ENCODE peak calls at places on chromosomes 12 and 14, in five cellular contexts. One of them, this sample, is unnamed.

GRCh38 chr12:113416091-113416754 is 6.0 kb upstream of the SDSL start:
- DNase-seq in psoas muscle: no peak
- DNase-seq in tibial artery: no peak
- DNase-seq in HFFc6: no peak
- DNase-seq in Peyer's patch: no peak
- DNase-seq in this sample: peak; percentile 35

GRCh38 chr14:20698018-20698329 is 9.4 kb downstream of the ANG start:
- DNase-seq in Peyer's patch: no peak
- DNase-seq in tibial artery: no peak
- DNase-seq in HFFc6: no peak
- DNase-seq in psoas muscle: no peak
- DNase-seq in this sample: no peak

GRCh38 chr14:69263364-69263763 is 3.4 kb downstream of the GALNT16 start:
- DNase-seq in Peyer's patch: no peak
- DNase-seq in tibial artery: peak; percentile 95
- DNase-seq in HFFc6: peak; percentile 83
- DNase-seq in psoas muscle: peak; percentile 87
- DNase-seq in this sample: peak; percentile 66

GRCh38 chr14:81402123-81402495 is 2.0 kb upstream of the STON2 start:
- DNase-seq in psoas muscle: no peak
- DNase-seq in tibial artery: no peak
- DNase-seq in Peyer's patch: no peak
- DNase-seq in HFFc6: peak; percentile 2
- DNase-seq in this sample: peak; percentile 23

GRCh38 chr14:65403231-65403630 is 9.3 kb upstream of the FUT8 start:
- DNase-seq in psoas muscle: no peak
- DNase-seq in tibial artery: no peak
- DNase-seq in HFFc6: peak; percentile 67
- DNase-seq in Peyer's patch: no peak
- DNase-seq in this sample: peak; percentile 18

GRCh38 chr12:93785262-93786010 is 108.3 kb downstream of the CRADD start:
- DNase-seq in HFFc6: peak; percentile 91
- DNase-seq in psoas muscle: peak; percentile 50
- DNase-seq in tibial artery: peak; percentile 76
- DNase-seq in Peyer's patch: no peak
- DNase-seq in this sample: peak; percentile 94

GRCh38 chr12:3171195-3171591 is 94.0 kb downstream of the TSPAN9 start:
- DNase-seq in Peyer's patch: no peak
- DNase-seq in tibial artery: no peak
- DNase-seq in HFFc6: peak; percentile 18
- DNase-seq in psoas muscle: no peak
- DNase-seq in this sample: no peak

GRCh38 chr14:73729556-73730265 is 15.5 kb upstream of the PNMA1 start:
- DNase-seq in tibial artery: peak; percentile 66
- DNase-seq in HFFc6: no peak
- DNase-seq in psoas muscle: no peak
- DNase-seq in Peyer's patch: peak; percentile 15
- DNase-seq in this sample: no peak

GRCh38 chr12:79373896-79374499 is 316.8 kb downstream of the PAWR start:
- DNase-seq in HFFc6: no peak
- DNase-seq in Peyer's patch: no peak
- DNase-seq in psoas muscle: no peak
- DNase-seq in tibial artery: no peak
- DNase-seq in this sample: peak; percentile 49

GRCh38 chr12:6921996-6922935 is 5.5 kb upstream of the ATN1 start:
- DNase-seq in psoas muscle: no peak
- DNase-seq in HFFc6: no peak
- DNase-seq in Peyer's patch: no peak
- DNase-seq in tibial artery: peak; percentile 62
- DNase-seq in this sample: no peak

GRCh38 chr14:21723431-21724045 is 49.9 kb upstream of the OR4E1 start:
- DNase-seq in Peyer's patch: no peak
- DNase-seq in psoas muscle: no peak
- DNase-seq in HFFc6: no peak
- DNase-seq in tibial artery: no peak
- DNase-seq in this sample: peak; percentile 56

GRCh38 chr14:100825691-100826331 is at the start of gene MEG3:
- DNase-seq in psoas muscle: peak; percentile 75
- DNase-seq in tibial artery: no peak
- DNase-seq in Peyer's patch: no peak
- DNase-seq in HFFc6: peak; percentile 80
- DNase-seq in this sample: no peak

GRCh38 chr14:100828448-100828834 is 2.5 kb downstream of the MEG3 start:
- DNase-seq in psoas muscle: no peak
- DNase-seq in tibial artery: no peak
- DNase-seq in Peyer's patch: no peak
- DNase-seq in HFFc6: peak; percentile 63
- DNase-seq in this sample: no peak

GRCh38 chr14:100826371-100827139 is 637 bp downstream of the MEG3 start:
- DNase-seq in tibial artery: no peak
- DNase-seq in Peyer's patch: no peak
- DNase-seq in HFFc6: no peak
- DNase-seq in psoas muscle: no peak
- DNase-seq in this sample: no peak

GRCh38 chr14:100827751-100828447 is 2.0 kb downstream of the MEG3 start:
- DNase-seq in HFFc6: peak; percentile 78
- DNase-seq in tibial artery: no peak
- DNase-seq in Peyer's patch: no peak
- DNase-seq in psoas muscle: no peak
- DNase-seq in this sample: peak; percentile 32

GRCh38 chr14:100827140-100827517 is 1.2 kb downstream of the MEG3 start:
- DNase-seq in Peyer's patch: no peak
- DNase-seq in HFFc6: no peak
- DNase-seq in psoas muscle: no peak
- DNase-seq in tibial artery: no peak
- DNase-seq in this sample: no peak
- TF ChIP-seq CTCF in Peyer's patch: peak; percentile 9
- TF ChIP-seq CTCF in HFFc6: peak; percentile 81
- TF ChIP-seq CTCF in psoas muscle: no peak
- TF ChIP-seq CTCF in tibial artery: peak; percentile 30
- TF ChIP-seq CTCF in this sample: peak; percentile 17

DNA sequence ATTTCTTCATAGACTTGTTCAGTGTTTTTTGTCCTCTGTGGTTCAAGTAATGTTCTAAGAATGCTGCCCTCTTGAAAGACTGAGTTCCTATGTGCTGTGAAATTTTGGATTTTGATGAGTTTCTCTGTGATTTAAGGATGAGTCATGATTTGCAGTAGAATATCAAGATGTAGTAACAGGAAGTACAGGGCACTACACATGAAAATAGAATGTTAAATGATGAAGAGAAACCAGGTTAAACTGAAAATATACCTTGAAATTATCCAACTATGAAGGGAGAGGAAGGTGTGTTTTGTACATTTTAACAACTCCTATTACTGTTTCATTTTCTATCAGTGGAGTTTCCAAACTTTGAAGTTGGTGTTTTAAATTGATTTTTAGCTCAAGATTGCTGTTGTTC is 4.8 kb downstream of the ELK3 start:
- DNase-seq in Peyer's patch: no peak
- DNase-seq in psoas muscle: no peak
- DNase-seq in tibial artery: no peak
- DNase-seq in HFFc6: peak; percentile 95
- DNase-seq in this sample: peak; percentile 82
- TF ChIP-seq CTCF in Peyer's patch: no peak
- TF ChIP-seq CTCF in psoas muscle: no peak
- TF ChIP-seq CTCF in tibial artery: no peak
- TF ChIP-seq CTCF in HFFc6: no peak
- TF ChIP-seq CTCF in this sample: no peak

GRCh38 chr12:130862161-130862560 is 9.7 kb upstream of the RAN start:
- DNase-seq in tibial artery: no peak
- DNase-seq in psoas muscle: no peak
- DNase-seq in HFFc6: no peak
- DNase-seq in Peyer's patch: no peak
- DNase-seq in this sample: no peak

GRCh38 chr12:130859128-130859527 is 12.7 kb upstream of the RAN start:
- DNase-seq in HFFc6: no peak
- DNase-seq in tibial artery: no peak
- DNase-seq in psoas muscle: no peak
- DNase-seq in Peyer's patch: no peak
- DNase-seq in this sample: no peak

GRCh38 chr12:130860311-130860710 is 11.6 kb upstream of the RAN start:
- DNase-seq in tibial artery: no peak
- DNase-seq in HFFc6: no peak
- DNase-seq in Peyer's patch: no peak
- DNase-seq in psoas muscle: no peak
- DNase-seq in this sample: no peak

GRCh38 chr12:130868412-130868811 is 3.5 kb upstream of the RAN start:
- DNase-seq in Peyer's patch: no peak
- DNase-seq in psoas muscle: no peak
- DNase-seq in HFFc6: no peak
- DNase-seq in tibial artery: no peak
- DNase-seq in this sample: no peak

DNA sequence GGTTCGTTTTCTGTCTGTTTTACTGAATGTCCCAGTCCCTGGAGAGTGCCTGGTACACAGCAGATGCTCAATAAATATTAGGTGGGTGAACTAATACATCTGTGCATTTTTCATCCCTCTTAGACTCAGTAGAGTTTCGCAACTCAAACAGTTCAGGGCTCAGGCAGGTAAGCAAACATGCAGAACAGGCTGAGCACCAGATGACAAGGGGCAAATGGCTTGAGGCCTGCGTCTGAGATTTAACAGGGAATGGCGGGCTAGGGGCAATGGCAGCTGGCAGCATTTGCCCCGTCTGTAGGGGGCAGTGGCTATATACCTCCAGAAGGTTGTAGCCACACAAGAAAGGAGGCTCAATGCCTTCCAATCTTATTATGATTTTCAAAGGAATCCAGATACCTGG is 8.6 kb upstream of the RAN start:
- DNase-seq in Peyer's patch: no peak
- DNase-seq in tibial artery: no peak
- DNase-seq in psoas muscle: no peak
- DNase-seq in HFFc6: no peak
- DNase-seq in this sample: no peak
- TF ChIP-seq CTCF in Peyer's patch: no peak
- TF ChIP-seq CTCF in tibial artery: no peak
- TF ChIP-seq CTCF in psoas muscle: no peak
- TF ChIP-seq CTCF in HFFc6: peak; percentile 12
- TF ChIP-seq CTCF in this sample: no peak

DNA sequence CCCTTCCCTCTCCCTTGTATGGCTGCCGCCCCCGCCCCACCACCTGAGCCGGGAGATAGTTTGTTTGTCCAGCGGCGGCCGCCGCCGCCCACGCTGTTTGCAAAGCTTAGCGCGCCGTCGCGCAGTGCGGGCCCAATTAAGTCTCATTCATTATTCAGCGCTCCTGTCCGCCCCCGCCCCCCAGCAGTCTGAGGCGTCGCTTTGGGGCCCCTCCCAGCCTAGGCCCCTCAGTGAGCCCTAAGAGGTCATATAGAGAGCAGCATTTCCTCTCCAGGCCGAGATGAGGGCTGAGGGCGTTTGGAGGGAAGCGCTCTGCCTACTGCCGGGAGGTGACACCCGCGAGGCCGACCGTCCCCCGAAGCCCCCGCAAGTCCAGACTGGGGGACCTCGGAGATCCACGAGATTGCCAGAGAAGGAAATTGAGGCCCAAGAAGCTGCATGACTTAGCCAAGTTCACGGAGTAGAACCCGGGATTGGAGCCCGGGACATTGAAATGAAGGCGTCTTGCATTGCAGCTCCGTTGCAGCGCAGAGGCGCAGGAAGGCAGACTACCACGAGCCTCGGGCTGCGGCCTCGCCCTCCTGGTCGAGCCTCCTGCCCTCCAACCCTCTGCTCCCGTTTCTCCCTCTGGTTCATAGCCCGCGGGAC is at the start of gene DNAJC22:
- DNase-seq in HFFc6: no peak
- DNase-seq in Peyer's patch: no peak
- DNase-seq in psoas muscle: no peak
- DNase-seq in tibial artery: peak; percentile 64
- DNase-seq in this sample: peak; percentile 33
- TF ChIP-seq CTCF in HFFc6: no peak
- TF ChIP-seq CTCF in Peyer's patch: no peak
- TF ChIP-seq CTCF in psoas muscle: no peak
- TF ChIP-seq CTCF in tibial artery: no peak
- TF ChIP-seq CTCF in this sample: no peak

GRCh38 chr14:90253826-90254225 is 2.5 kb upstream of the PSMC1 start:
- DNase-seq in Peyer's patch: no peak
- DNase-seq in HFFc6: no peak
- DNase-seq in psoas muscle: no peak
- DNase-seq in tibial artery: no peak
- DNase-seq in this sample: no peak

DNA sequence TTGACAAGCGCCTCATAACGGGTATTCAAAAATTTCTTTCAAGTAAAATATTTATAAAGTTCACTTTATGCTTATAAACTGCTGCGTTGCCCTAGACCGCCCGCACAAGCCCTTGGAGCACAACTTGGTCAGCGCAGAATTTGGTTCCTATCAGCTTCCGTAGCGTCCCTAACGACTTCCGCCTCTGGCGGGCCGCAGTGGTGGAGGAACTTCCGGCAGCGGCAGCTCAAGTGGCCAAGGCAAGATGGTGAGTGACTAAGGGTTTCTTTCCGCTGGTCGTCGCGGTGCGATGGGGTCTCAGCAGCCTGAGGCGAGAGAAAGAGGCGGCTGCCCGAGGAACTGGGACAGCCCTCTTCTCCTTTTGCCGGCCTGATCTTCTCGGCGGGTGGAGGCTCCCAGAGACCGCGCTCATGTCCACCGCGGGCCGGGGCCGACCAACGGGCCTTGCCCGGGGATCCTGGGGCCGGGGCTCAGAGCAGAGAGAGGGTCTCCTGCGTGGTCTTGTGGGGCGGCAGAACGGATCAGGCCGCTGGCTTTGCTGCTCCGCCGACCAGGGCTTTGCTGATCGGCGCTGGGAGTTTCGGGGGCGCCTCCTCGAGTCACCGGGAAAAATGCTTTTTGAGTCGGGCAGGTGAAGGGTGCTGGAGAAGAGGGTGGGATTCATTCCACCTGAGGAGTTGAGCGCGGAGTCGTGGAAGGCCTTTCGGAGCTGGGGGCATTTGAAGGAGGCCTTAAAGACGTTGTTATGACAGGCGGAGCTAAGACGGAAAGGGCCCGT is at the start of gene PSMC1:
- DNase-seq in tibial artery: peak; percentile 94
- DNase-seq in HFFc6: peak; percentile 94
- DNase-seq in Peyer's patch: peak; percentile 85
- DNase-seq in psoas muscle: peak; percentile 95
- DNase-seq in this sample: peak; percentile 91
- TF ChIP-seq CTCF in tibial artery: no peak
- TF ChIP-seq CTCF in HFFc6: peak; percentile 10
- TF ChIP-seq CTCF in Peyer's patch: no peak
- TF ChIP-seq CTCF in psoas muscle: no peak
- TF ChIP-seq CTCF in this sample: no peak

DNA sequence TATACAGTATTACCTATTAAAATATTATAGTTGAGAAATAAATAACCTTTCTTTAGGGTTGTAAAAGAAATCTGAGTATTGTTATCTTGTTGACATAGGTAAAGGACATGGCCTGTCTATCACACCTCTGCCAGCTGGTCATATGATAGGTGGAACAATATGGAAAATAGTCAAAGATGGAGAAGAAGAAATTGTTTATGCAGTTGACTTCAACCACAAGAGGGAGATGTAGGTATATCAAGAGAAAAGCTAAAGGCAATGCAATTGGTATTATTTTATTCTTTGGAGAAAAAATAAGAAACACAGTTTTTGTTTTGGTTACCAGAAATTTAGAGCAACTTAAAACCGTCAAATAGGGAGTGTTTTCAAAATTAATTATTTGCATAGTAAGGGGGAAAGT is 13.5 kb downstream of the CPSF2 start:
- DNase-seq in Peyer's patch: no peak
- DNase-seq in HFFc6: peak; percentile 39
- DNase-seq in psoas muscle: no peak
- DNase-seq in tibial artery: no peak
- DNase-seq in this sample: peak; percentile 38
- TF ChIP-seq CTCF in Peyer's patch: peak; percentile 36
- TF ChIP-seq CTCF in HFFc6: peak; percentile 83
- TF ChIP-seq CTCF in psoas muscle: peak; percentile 33
- TF ChIP-seq CTCF in tibial artery: peak; percentile 45
- TF ChIP-seq CTCF in this sample: peak; percentile 40

This sample was measured in MCF 10A.